ENCODE peak calls at places on chromosomes 5 and 9, in six cellular contexts. One of them, this sample, is unnamed. For H3K9me3 and H3K36me3, the result is how much of the 10 kb centered on the place peaks cover.

GRCh38 chr5:125041798-125042197 is 295.4 kb upstream of the ZNF608 start:
- DNase-seq in CD8-positive, alpha-beta T cell: no peak
- DNase-seq in SJCRH30: no peak
- DNase-seq in HCT116: no peak
- DNase-seq in colonic mucosa: no peak
- DNase-seq in cardiac muscle cell: no peak
- DNase-seq in this sample: no peak

GRCh38 chr5:40853632-40854192 is 12.5 kb downstream of the CARD6 start:
- DNase-seq in CD8-positive, alpha-beta T cell: no peak
- DNase-seq in SJCRH30: no peak
- DNase-seq in HCT116: no peak
- DNase-seq in colonic mucosa: no peak
- DNase-seq in cardiac muscle cell: no peak
- DNase-seq in this sample: no peak

GRCh38 chr9:93958875-93959682 is 3.9 kb upstream of the BARX1 start:
- DNase-seq in CD8-positive, alpha-beta T cell: no peak
- DNase-seq in SJCRH30: no peak
- DNase-seq in HCT116: no peak
- DNase-seq in colonic mucosa: no peak
- DNase-seq in cardiac muscle cell: peak
- DNase-seq in this sample: no peak

GRCh38 chr5:115831163-115831768 is 10.1 kb downstream of the ATG12 start:
- DNase-seq in CD8-positive, alpha-beta T cell: peak
- DNase-seq in SJCRH30: peak
- DNase-seq in HCT116: no peak
- DNase-seq in colonic mucosa: no peak
- DNase-seq in cardiac muscle cell: peak
- DNase-seq in this sample: no peak

GRCh38 chr9:114304416-114305188 is 18.3 kb upstream of the ORM1 start:
- DNase-seq in CD8-positive, alpha-beta T cell: no peak
- DNase-seq in SJCRH30: no peak
- DNase-seq in HCT116: no peak
- DNase-seq in colonic mucosa: peak
- DNase-seq in cardiac muscle cell: no peak
- DNase-seq in this sample: no peak

GRCh38 chr5:37837101-37838032 is 2.5 kb downstream of the GDNF start:
- DNase-seq in CD8-positive, alpha-beta T cell: peak
- DNase-seq in SJCRH30: peak
- DNase-seq in HCT116: peak
- DNase-seq in colonic mucosa: peak
- DNase-seq in cardiac muscle cell: peak
- DNase-seq in this sample: no peak

GRCh38 chr9:15513335-15513734 is 2.6 kb upstream of the PSIP1 start:
- DNase-seq in CD8-positive, alpha-beta T cell: no peak
- DNase-seq in SJCRH30: peak
- DNase-seq in HCT116: peak
- DNase-seq in colonic mucosa: no peak
- DNase-seq in cardiac muscle cell: peak
- DNase-seq in this sample: no peak

GRCh38 chr5:142780871-142781270 is 10.7 kb downstream of the ARHGAP26 start:
- DNase-seq in CD8-positive, alpha-beta T cell: no peak
- DNase-seq in SJCRH30: no peak
- DNase-seq in HCT116: no peak
- DNase-seq in colonic mucosa: no peak
- DNase-seq in cardiac muscle cell: no peak
- DNase-seq in this sample: no peak

GRCh38 chr5:79728396-79728795 is 38.8 kb downstream of the CMYA5 start:
- DNase-seq in CD8-positive, alpha-beta T cell: no peak
- DNase-seq in SJCRH30: no peak
- DNase-seq in HCT116: no peak
- DNase-seq in colonic mucosa: no peak
- DNase-seq in cardiac muscle cell: no peak
- DNase-seq in this sample: no peak

GRCh38 chr9:76687861-76688374 is 76.3 kb upstream of the PCA3 start:
- DNase-seq in CD8-positive, alpha-beta T cell: no peak
- DNase-seq in SJCRH30: no peak
- DNase-seq in HCT116: peak
- DNase-seq in colonic mucosa: no peak
- DNase-seq in cardiac muscle cell: peak
- DNase-seq in this sample: no peak

GRCh38 chr5:103511554-103511885 is 51.1 kb downstream of the NUDT12 start:
- DNase-seq in CD8-positive, alpha-beta T cell: no peak
- DNase-seq in SJCRH30: no peak
- DNase-seq in HCT116: no peak
- DNase-seq in colonic mucosa: no peak
- DNase-seq in cardiac muscle cell: no peak
- DNase-seq in this sample: no peak

GRCh38 chr9:10613413-10613812 is 611 bp upstream of the PTPRD start:
- DNase-seq in CD8-positive, alpha-beta T cell: no peak
- DNase-seq in SJCRH30: no peak
- DNase-seq in HCT116: no peak
- DNase-seq in colonic mucosa: no peak
- DNase-seq in cardiac muscle cell: no peak
- DNase-seq in this sample: no peak

GRCh38 chr9:92763721-92764380 is 782 bp downstream of the BICD2 start:
- DNase-seq in CD8-positive, alpha-beta T cell: peak
- DNase-seq in SJCRH30: peak
- DNase-seq in HCT116: no peak
- DNase-seq in colonic mucosa: no peak
- DNase-seq in cardiac muscle cell: no peak
- DNase-seq in this sample: no peak

DNA sequence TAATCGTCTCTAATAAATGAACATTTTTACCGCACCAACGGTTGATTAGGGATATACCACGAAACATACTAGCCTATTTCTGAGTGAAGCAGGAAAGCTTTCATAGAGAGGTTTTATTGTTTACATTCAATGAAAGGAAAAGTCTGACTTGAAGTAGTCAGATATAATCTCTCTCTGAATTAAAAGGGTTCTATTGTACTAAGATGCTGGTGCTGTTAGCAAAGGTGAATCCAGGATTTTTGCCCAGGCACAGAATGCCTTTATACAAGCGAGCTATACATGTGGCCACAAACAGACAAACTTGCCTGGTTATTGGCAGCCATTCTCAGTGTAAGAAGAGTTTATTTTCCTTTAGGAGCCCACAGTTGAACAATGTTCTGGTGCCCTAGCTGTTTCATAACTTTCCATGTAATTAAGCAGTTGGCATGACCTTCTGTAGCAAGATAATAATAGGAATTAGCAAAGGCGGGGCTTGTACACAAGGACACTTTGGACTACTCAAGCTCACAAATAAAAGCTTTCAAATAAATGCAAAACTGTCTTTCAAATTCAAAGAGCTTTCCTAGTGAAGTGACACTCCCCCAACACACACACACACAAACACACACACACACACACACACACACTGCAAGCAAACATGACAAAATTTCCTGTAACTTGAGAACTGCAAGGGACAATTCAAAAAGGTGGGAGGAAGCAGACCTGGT is 198.7 kb upstream of the MAP3K1 start:
- DNase-seq in CD8-positive, alpha-beta T cell: no peak
- DNase-seq in SJCRH30: no peak
- DNase-seq in HCT116: no peak
- DNase-seq in colonic mucosa: no peak
- DNase-seq in cardiac muscle cell: no peak
- DNase-seq in this sample: no peak
- H3K9me3 ChIP-seq in CD8-positive, alpha-beta T cell: under half
- H3K9me3 ChIP-seq in SJCRH30: under half
- H3K9me3 ChIP-seq in HCT116: under half
- H3K9me3 ChIP-seq in colonic mucosa: under half
- H3K9me3 ChIP-seq in cardiac muscle cell: under half
- H3K9me3 ChIP-seq in this sample: under half

DNA sequence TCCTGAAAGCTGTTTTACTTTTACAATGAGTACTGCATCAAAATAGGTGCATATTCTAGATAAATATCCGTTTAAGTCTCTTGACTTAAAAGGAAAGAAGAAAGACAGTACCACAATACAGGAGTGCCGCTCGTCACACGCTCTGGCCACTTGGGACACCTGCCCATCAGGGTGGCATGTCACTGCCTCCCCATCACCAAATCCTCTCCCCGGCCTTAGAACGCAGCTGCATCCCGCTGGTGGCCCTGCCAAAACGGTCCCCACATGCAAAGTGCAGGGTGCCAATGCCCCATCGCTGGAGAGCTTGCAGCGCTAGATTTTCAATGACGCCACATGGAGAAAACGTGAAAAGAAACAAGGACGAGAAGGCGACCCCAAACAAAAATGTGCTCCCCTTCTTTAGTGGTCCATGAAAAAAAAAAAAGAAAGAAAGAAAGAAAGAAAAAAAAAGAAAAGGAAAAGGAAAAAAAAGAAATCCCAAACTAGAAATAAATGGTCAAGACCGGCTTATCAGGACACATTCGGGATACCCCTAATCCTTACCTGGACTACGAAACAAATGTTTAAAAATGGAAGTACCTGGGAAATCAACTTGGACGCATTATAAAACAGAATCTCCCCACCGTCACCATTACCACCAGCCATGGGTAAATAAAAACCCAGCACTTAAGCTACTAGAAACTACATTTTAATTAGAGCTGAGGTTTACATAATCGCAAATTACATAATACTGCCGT is 1.1 kb downstream of the ANKH start:
- DNase-seq in CD8-positive, alpha-beta T cell: peak
- DNase-seq in SJCRH30: no peak
- DNase-seq in HCT116: no peak
- DNase-seq in colonic mucosa: peak
- DNase-seq in cardiac muscle cell: no peak
- DNase-seq in this sample: no peak
- H3K4me3 ChIP-seq in CD8-positive, alpha-beta T cell: peak
- H3K4me3 ChIP-seq in SJCRH30: peak
- H3K4me3 ChIP-seq in HCT116: peak
- H3K4me3 ChIP-seq in colonic mucosa: peak
- H3K4me3 ChIP-seq in cardiac muscle cell: peak
- H3K4me3 ChIP-seq in this sample: peak

DNA sequence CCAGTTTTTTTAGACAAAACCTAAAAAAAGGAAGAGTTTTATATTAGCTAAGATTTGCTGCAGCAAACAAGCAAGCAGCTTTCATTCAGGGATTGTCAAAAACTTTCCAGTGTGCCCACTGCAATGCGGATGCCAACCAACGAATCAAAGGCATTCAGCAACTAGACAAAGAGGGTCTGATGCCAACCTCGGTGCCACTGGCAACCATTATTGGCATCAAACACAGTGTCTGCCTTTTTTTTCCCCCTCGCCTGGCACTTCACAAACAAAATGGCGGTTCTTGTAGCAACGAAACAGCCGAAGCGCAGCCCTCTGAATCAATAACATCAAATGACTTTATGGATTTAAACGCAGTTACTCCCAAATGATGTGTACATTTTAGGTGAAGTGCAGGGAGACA is 10.4 kb downstream of the NFIB start:
- DNase-seq in CD8-positive, alpha-beta T cell: no peak
- DNase-seq in SJCRH30: no peak
- DNase-seq in HCT116: no peak
- DNase-seq in colonic mucosa: no peak
- DNase-seq in cardiac muscle cell: no peak
- DNase-seq in this sample: no peak
- H3K36me3 ChIP-seq in CD8-positive, alpha-beta T cell: under half
- H3K36me3 ChIP-seq in SJCRH30: under half
- H3K36me3 ChIP-seq in HCT116: under half
- H3K36me3 ChIP-seq in colonic mucosa: under half
- H3K36me3 ChIP-seq in cardiac muscle cell: under half
- H3K36me3 ChIP-seq in this sample: under half

GRCh38 chr5:141413540-141414069 is 818 bp downstream of the PCDHGA10 start:
- DNase-seq in CD8-positive, alpha-beta T cell: no peak
- DNase-seq in SJCRH30: no peak
- DNase-seq in HCT116: peak
- DNase-seq in colonic mucosa: no peak
- DNase-seq in cardiac muscle cell: no peak
- DNase-seq in this sample: no peak
- H3K9me3 ChIP-seq in CD8-positive, alpha-beta T cell: under half
- H3K9me3 ChIP-seq in SJCRH30: under half
- H3K9me3 ChIP-seq in HCT116: under half
- H3K9me3 ChIP-seq in colonic mucosa: under half
- H3K9me3 ChIP-seq in cardiac muscle cell: under half
- H3K9me3 ChIP-seq in this sample: under half

GRCh38 chr9:131667576-131667975 is 72.3 kb downstream of the RAPGEF1 start:
- DNase-seq in CD8-positive, alpha-beta T cell: peak
- DNase-seq in SJCRH30: no peak
- DNase-seq in HCT116: no peak
- DNase-seq in colonic mucosa: no peak
- DNase-seq in cardiac muscle cell: no peak
- DNase-seq in this sample: no peak
- H3K4me3 ChIP-seq in CD8-positive, alpha-beta T cell: peak
- H3K4me3 ChIP-seq in SJCRH30: no peak
- H3K4me3 ChIP-seq in HCT116: no peak
- H3K4me3 ChIP-seq in colonic mucosa: no peak
- H3K4me3 ChIP-seq in cardiac muscle cell: no peak
- H3K4me3 ChIP-seq in this sample: no peak

DNA sequence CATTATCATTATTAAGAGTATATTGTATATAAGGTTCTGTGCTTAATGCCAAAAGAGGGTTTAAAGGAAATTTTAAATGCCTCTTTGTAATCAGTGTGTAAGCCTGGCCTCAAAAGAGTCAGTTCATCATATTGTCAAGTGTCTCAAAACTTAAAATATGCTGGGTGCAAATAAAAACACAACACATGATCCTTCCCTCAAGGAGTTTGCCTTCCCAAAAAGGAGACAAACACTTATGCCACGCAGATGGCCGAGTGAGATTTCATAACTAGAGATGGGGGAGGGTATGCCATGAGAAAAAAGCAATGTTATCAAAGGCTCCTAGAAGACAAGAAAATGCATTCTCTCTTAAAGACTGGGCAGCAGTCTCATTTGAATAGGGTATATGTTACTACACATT is 55.2 kb downstream of the FBXO38 start:
- DNase-seq in CD8-positive, alpha-beta T cell: no peak
- DNase-seq in SJCRH30: no peak
- DNase-seq in HCT116: no peak
- DNase-seq in colonic mucosa: no peak
- DNase-seq in cardiac muscle cell: no peak
- DNase-seq in this sample: no peak
- H3K36me3 ChIP-seq in CD8-positive, alpha-beta T cell: under half
- H3K36me3 ChIP-seq in SJCRH30: under half
- H3K36me3 ChIP-seq in HCT116: under half
- H3K36me3 ChIP-seq in colonic mucosa: under half
- H3K36me3 ChIP-seq in cardiac muscle cell: half or more
- H3K36me3 ChIP-seq in this sample: under half

DNA sequence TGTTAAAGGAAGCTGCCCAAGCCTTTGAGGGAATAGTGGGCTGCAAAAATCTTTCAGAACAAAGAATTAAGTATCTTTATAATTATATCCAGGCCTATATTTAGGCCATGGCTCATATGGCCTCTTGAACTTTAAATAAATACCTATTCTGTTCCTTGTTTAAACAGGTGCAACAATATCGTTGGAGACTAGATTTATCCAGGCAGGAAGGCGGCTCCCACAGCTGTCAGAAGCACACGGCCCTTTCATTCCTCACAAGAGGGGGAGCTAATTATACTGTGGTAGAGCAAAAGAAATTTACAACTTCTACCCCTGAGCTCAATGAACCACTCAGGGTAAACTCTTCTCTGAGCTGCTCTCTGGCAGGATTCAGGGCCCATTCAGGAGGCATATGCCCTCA is 31.3 kb downstream of the TMEM174 start:
- DNase-seq in CD8-positive, alpha-beta T cell: no peak
- DNase-seq in SJCRH30: peak
- DNase-seq in HCT116: no peak
- DNase-seq in colonic mucosa: peak
- DNase-seq in cardiac muscle cell: no peak
- DNase-seq in this sample: no peak
- H3K9me3 ChIP-seq in CD8-positive, alpha-beta T cell: under half
- H3K9me3 ChIP-seq in SJCRH30: under half
- H3K9me3 ChIP-seq in HCT116: under half
- H3K9me3 ChIP-seq in colonic mucosa: under half
- H3K9me3 ChIP-seq in cardiac muscle cell: under half
- H3K9me3 ChIP-seq in this sample: under half

This sample was measured in iPS DF 6.9.